ENCODE peak calls at places on chromosomes 16 and 17, in six cellular contexts. E, G, O, V, H and S are unnamed samples.

GRCh38 chr17:68909066-68909465 is 46.1 kb downstream of the ABCA8 start:
- DNase-seq in E (peak), V (peak), O (peak), H (peak), G (no peak), S (no peak)

GRCh38 chr17:562174-562573 is 152.5 kb downstream of the VPS53 start:
- DNase-seq in G (no peak), O (no peak), E (no peak), H (no peak), V (no peak), S (no peak)

GRCh38 chr17:44360826-44361225 is 2.8 kb downstream of the FAM171A2 start:
- DNase-seq in E (peak), H (no peak), V (peak), G (no peak), O (no peak), S (no peak)

GRCh38 chr17:48498168-48498840 is 32.5 kb downstream of the HOXB1 start:
- DNase-seq in G (no peak), O (no peak), V (no peak), H (no peak), E (no peak), S (no peak)

GRCh38 chr16:30335598-30336474 is 19.3 kb downstream of the CD2BP2 start:
- DNase-seq in V (no peak), O (no peak), H (peak), E (no peak), G (peak), S (no peak)

GRCh38 chr17:67223924-67224323 is 21.1 kb downstream of the HELZ start:
- DNase-seq in G (no peak), V (no peak), E (no peak), O (no peak), H (no peak), S (no peak)

GRCh38 chr17:55301521-55302406 is 37.0 kb downstream of the HLF start:
- DNase-seq in G (no peak), O (no peak), E (no peak), V (no peak), H (no peak), S (no peak)

GRCh38 chr17:31442860-31443259 is 51.4 kb downstream of the RAB11FIP4 start:
- DNase-seq in V (no peak), E (no peak), H (no peak), O (no peak), G (no peak), S (no peak)

GRCh38 chr17:30336369-30337171 is 2.7 kb upstream of the TMIGD1 start:
- DNase-seq in V (no peak), E (no peak), G (peak), O (peak), H (no peak), S (no peak)

GRCh38 chr16:73058221-73058615 is 10.3 kb upstream of the ZFHX3 start:
- DNase-seq in H (no peak), O (peak), G (peak), E (no peak), V (no peak), S (no peak)

GRCh38 chr17:2750721-2751120 is 1.3 kb upstream of the CCDC92B start:
- DNase-seq in G (no peak), H (no peak), E (no peak), O (no peak), V (no peak), S (no peak)

GRCh38 chr16:17983114-17983513 is 353.4 kb downstream of the NPIPA8 start:
- DNase-seq in H (no peak), E (no peak), V (no peak), G (no peak), O (no peak), S (no peak)

GRCh38 chr17:63974594-63975192 is 2.0 kb upstream of the SCN4A start:
- DNase-seq in E (no peak), O (no peak), G (no peak), H (no peak), V (no peak), S (no peak)

GRCh38 chr16:80074329-80074728 is 466.5 kb upstream of the DYNLRB2 start:
- DNase-seq in G (no peak), H (no peak), V (no peak), E (no peak), O (no peak), S (no peak)

GRCh38 chr17:57604771-57605733 is 140.0 kb downstream of the CCDC182 start:
- DNase-seq in G (peak), V (no peak), H (peak), E (peak), O (peak), S (no peak)

GRCh38 chr17:43591750-43592562 is 45.8 kb upstream of the ETV4 start:
- DNase-seq in H (peak), O (no peak), V (no peak), G (no peak), E (peak), S (peak)

GRCh38 chr17:47676510-47676909 is 17.5 kb upstream of the TBKBP1 start:
- DNase-seq in H (no peak), O (no peak), E (no peak), V (no peak), G (no peak), S (no peak)

GRCh38 chr16:709651-710499 is 4.3 kb upstream of the FBXL16 start:
- DNase-seq in V (peak), G (no peak), H (no peak), E (peak), O (no peak), S (no peak)

GRCh38 chr17:31002047-31002446 is 31.2 kb downstream of the RNF135 start:
- DNase-seq in E (no peak), G (no peak), V (no peak), H (no peak), O (no peak), S (no peak)

GRCh38 chr17:50051082-50051576 is 4.8 kb upstream of the ITGA3 start:
- DNase-seq in G (peak), H (no peak), O (no peak), E (no peak), V (no peak), S (no peak)

DNA sequence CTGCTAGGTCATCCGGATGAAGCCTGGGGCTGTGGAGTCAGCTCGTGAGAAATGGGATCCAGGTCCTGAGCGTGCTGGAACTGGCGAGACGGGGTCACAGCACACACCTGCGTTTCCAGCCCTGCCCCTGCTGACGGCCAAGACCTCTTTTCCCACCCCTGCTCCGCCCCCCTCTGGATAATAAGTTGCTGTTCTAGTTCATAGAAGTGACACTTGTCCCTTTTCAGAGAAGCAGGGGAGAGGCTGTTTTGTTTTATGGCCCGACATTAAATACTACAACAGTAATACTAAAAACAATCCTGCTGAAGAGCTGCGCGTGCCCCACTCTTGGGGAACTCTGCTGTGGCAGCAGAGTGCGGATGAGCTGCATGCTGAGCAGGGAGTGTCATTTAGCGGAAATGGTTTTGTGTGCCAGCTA is 92.7 kb downstream of the RPTOR start:
- DNase-seq in E (no peak), V (no peak), O (no peak), G (no peak), H (no peak), S (no peak)
- TF ChIP-seq CTCF in E (no peak), V (no peak), O (no peak), G (no peak), H (no peak), S (no peak)

DNA sequence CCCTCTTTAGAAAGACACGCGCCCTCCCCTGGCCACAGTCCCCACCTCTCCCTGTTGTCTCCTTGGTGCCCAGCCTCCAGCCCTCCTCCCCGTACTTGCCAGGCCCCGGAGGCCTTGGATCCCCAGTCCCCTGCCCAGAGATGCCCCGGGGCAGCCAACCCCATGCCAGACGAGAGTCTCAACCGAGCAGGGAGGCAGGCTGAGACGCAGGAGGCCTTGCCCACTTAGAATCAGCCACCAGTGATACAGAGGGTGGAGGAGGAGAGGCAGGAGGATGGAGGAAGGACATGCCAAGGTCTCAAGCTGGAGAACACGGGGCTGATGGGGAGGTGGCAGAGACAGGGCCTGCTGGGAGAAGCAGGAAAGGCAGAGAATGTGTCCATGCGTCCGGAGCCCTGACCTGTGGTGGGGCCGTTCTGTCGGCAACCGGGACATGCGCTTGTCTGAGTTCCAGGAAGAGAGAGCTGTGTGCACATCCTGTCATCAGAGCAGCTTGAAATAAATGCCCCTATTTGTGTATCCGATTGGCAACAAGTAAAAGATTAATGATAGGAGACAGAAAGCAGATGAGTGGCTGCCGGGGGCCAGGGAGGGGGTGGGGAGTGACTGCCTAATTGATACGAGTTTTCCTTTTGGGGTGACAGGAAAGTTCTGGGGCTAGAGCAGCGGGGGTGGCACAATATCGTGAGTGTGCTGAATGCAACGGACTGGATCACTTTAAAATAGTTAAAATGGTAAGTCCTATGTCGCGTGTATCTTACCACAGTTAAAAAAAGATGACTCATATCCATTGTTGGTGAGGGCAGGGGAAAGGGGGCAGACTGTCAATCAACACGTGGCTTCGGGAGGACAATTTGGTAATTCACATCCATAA is 44.7 kb upstream of the MEAK7 start:
- DNase-seq in G (no peak), O (no peak), V (no peak), E (no peak), H (no peak), S (no peak)
- TF ChIP-seq CTCF in G (no peak), O (no peak), V (no peak), E (no peak), H (no peak), S (no peak)

GRCh38 chr17:81539571-81539900 is 11.4 kb downstream of the FSCN2 start:
- DNase-seq in G (no peak), H (no peak), V (no peak), E (no peak), O (no peak), S (no peak)

GRCh38 chr17:81536299-81537290 is 8.4 kb downstream of the FSCN2 start:
- DNase-seq in G (no peak), V (no peak), H (no peak), O (no peak), E (no peak), S (no peak)

GRCh38 chr17:81537343-81537855 is 9.2 kb downstream of the FSCN2 start:
- DNase-seq in V (no peak), H (no peak), E (no peak), O (peak), G (no peak), S (no peak)

GRCh38 chr17:81538651-81539570 is 10.7 kb downstream of the FSCN2 start:
- DNase-seq in G (no peak), H (no peak), O (no peak), E (no peak), V (no peak), S (no peak)

GRCh38 chr17:81537856-81538555 is 9.8 kb downstream of the FSCN2 start:
- DNase-seq in H (no peak), E (no peak), G (no peak), O (peak), V (no peak), S (no peak)
- TF ChIP-seq CTCF in H (no peak), E (no peak), G (no peak), O (peak), V (no peak), S (no peak)

DNA sequence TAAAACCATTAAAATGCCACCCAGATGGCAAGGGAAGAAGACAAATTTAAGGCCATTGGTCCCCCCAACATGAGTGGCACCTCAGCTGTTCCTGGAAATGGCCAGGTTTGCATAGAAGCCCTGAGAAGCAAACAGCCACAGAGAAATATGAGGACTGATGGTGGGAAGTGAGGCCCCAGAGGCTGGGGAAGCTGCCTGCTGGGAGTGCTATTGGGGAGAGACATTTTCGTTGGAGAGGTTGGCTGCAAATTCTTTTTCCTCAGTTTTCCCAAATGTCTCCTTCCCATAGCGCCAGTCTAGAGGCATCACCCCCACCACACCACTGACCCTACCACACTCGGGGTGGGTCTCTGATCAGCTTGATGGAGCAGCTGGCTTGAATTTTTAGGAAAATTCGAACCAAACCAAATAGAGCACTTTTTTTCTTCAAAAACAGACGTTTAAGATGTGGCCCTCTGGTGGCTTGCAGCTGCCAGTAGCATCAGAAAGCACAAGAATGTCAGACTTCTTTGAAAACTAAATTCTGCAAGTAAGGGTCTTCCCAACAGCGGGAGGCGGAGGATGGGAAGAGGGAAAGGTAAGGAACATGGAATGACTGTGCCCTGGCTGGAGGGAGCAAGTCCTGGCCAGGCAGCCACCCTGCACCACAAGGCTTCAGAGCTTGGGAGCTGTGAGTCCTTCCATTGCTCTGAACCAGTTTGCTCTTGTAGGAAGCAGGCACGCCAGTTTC is 13.2 kb upstream of the SLC12A3 start:
- DNase-seq in O (peak), V (no peak), G (no peak), H (peak), E (no peak), S (no peak)
- TF ChIP-seq CTCF in O (peak), V (peak), G (peak), H (no peak), E (peak), S (no peak)

GRCh38 chr16:2388875-2389433 is 40.3 kb upstream of the CCNF start:
- DNase-seq in E (peak), O (no peak), V (no peak), H (no peak), G (no peak), S (no peak)

GRCh38 chr16:2388139-2388874 is 40.9 kb upstream of the CCNF start:
- DNase-seq in G (no peak), O (no peak), H (no peak), E (no peak), V (no peak), S (no peak)

GRCh38 chr16:2385441-2385840 is 43.8 kb upstream of the CCNF start:
- DNase-seq in V (no peak), O (no peak), E (no peak), H (no peak), G (no peak), S (no peak)

GRCh38 chr16:2386990-2387389 is 42.3 kb upstream of the CCNF start:
- DNase-seq in E (no peak), H (no peak), O (no peak), V (no peak), G (no peak), S (no peak)
- TF ChIP-seq CTCF in E (peak), H (no peak), O (peak), V (peak), G (no peak), S (no peak)

DNA sequence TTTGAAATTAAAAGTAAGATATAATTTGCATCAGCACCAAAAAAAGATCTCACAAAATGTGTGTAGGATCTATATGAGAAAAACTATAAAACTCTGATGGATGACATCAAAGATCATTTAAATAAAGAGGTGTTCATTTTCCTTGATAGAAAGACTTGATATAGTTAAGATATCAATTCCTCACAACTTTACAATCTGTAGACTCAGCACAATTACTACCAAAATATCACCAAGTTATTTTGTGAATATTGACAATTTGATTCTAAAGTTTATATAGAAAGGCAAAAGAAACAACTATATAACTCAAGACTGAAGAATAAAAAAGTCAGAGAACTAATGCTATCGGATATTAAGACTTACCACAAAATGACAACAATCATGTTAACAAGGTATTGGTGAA is 638.9 kb downstream of the HS3ST4 start:
- DNase-seq in E (no peak), V (no peak), G (no peak), O (no peak), H (no peak), S (no peak)
- TF ChIP-seq CTCF in E (no peak), V (no peak), G (no peak), O (no peak), H (no peak), S (no peak)

DNA sequence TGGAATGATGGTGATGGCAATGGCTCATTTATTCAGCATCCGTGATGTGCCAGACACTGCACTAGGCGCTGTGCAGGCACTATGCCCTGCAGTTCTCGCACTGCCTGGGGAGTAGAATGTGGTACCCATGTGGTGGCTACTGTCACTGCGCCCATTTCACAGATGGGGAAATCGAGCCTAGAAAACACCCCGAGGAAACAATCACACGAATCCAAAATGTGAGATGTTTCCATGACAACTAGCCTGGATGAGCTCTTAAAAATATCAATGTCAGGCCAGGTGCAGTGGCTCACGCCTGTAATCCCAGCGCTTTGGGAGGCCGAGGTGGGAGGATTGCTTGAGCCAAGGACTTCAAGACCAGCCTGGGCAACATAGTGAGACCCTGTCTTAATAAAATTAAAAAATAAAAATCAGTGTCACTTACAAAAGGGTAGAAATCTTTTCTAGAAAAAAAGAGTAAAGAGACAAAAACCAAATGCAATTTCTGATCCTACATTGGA is 57.9 kb upstream of the TNRC6A start:
- DNase-seq in O (no peak), G (no peak), E (no peak), V (no peak), H (no peak), S (no peak)
- TF ChIP-seq CTCF in O (no peak), G (no peak), E (no peak), V (no peak), H (no peak), S (no peak)

DNA sequence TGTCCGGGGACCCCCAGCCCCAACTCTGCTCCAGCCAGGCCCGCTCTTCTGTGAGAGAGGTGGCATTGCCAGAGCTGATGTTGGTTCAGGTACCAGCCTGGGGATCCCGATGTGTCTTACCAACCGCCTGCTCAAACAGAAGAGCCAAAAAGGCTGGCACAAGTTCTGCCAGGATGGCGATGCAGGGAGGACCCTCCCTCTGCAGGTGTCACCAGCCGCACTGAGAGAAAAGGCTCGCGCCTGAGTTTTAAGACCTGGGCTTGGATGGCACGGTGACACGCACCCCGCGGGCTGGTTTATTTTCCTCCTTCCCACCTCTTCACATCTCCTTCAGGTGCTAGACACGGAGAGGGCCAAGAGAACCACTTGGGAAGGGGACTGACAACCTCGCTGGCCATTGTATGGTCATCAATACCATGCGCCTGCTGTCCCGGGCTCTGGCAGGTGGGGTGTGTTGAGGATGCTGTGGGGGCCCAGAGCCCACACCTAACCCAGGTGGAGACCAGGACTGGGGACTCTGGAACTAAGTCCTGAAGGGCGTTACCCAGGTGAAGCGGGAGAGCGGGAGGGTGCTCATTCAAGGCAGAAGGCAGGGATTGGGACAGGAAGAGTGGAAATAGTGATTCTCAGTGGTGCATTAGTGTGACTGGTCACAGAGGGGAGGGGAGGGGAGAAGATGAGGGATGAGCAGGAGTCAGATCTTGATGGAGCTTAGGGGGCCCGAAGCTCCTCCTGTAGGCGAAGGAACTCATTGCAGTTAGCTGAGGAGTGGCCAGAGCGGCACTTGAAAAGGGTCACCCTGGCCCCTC is 16.3 kb downstream of the FOXJ1 start:
- DNase-seq in H (peak), V (no peak), G (no peak), E (no peak), O (peak), S (no peak)
- TF ChIP-seq CTCF in H (no peak), V (peak), G (peak), E (peak), O (peak), S (no peak)

GRCh38 chr17:37714897-37715296 is 30.0 kb downstream of the HNF1B start:
- DNase-seq in H (no peak), O (no peak), G (no peak), V (no peak), E (no peak), S (no peak)
- TF ChIP-seq CTCF in H (no peak), O (no peak), G (no peak), V (peak), E (no peak), S (no peak)